ENCODE peak calls at places on chromosome 21, in nine cellular contexts. One of them, this sample, is unnamed.

GRCh38 chr21:38042246-38042645 is 126.0 kb upstream of the KCNJ6 start:
- DNase-seq in GM12878: no peak
- DNase-seq in OCI-LY7: no peak
- DNase-seq in CD8-positive, alpha-beta T cell: no peak
- DNase-seq in lower lobe of right lung: no peak
- DNase-seq in psoas muscle: no peak
- DNase-seq in foreskin keratinocyte: no peak
- DNase-seq in body of pancreas: no peak
- DNase-seq in neural progenitor cell: no peak
- DNase-seq in this sample: no peak

GRCh38 chr21:37208056-37208705 is 59.0 kb downstream of the VPS26C start:
- DNase-seq in GM12878: peak; percentile 68
- DNase-seq in OCI-LY7: no peak
- DNase-seq in CD8-positive, alpha-beta T cell: no peak
- DNase-seq in lower lobe of right lung: peak; percentile 85
- DNase-seq in psoas muscle: peak; percentile 92
- DNase-seq in foreskin keratinocyte: no peak
- DNase-seq in body of pancreas: peak; percentile 57
- DNase-seq in neural progenitor cell: no peak
- DNase-seq in this sample: peak; percentile 57

GRCh38 chr21:15620892-15621291 is 108.9 kb upstream of the USP25 start:
- DNase-seq in GM12878: no peak
- DNase-seq in OCI-LY7: no peak
- DNase-seq in CD8-positive, alpha-beta T cell: no peak
- DNase-seq in lower lobe of right lung: no peak
- DNase-seq in psoas muscle: no peak
- DNase-seq in foreskin keratinocyte: no peak
- DNase-seq in body of pancreas: no peak
- DNase-seq in neural progenitor cell: no peak
- DNase-seq in this sample: no peak

GRCh38 chr21:45834821-45835293 is 146.7 kb upstream of the COL6A1 start:
- DNase-seq in GM12878: no peak
- DNase-seq in OCI-LY7: no peak
- DNase-seq in CD8-positive, alpha-beta T cell: no peak
- DNase-seq in lower lobe of right lung: no peak
- DNase-seq in psoas muscle: no peak
- DNase-seq in foreskin keratinocyte: no peak
- DNase-seq in body of pancreas: no peak
- DNase-seq in neural progenitor cell: no peak
- DNase-seq in this sample: peak; percentile 40

GRCh38 chr21:46097826-46098286 is at the start of gene COL6A2:
- DNase-seq in GM12878: no peak
- DNase-seq in OCI-LY7: no peak
- DNase-seq in CD8-positive, alpha-beta T cell: peak; percentile 57
- DNase-seq in lower lobe of right lung: peak; percentile 55
- DNase-seq in psoas muscle: peak; percentile 74
- DNase-seq in foreskin keratinocyte: no peak
- DNase-seq in body of pancreas: peak; percentile 31
- DNase-seq in neural progenitor cell: peak; percentile 84
- DNase-seq in this sample: peak; percentile 34

GRCh38 chr21:32916522-32917099 is 109.1 kb upstream of the OLIG2 start:
- DNase-seq in GM12878: no peak
- DNase-seq in OCI-LY7: peak; percentile 31
- DNase-seq in CD8-positive, alpha-beta T cell: no peak
- DNase-seq in lower lobe of right lung: no peak
- DNase-seq in psoas muscle: no peak
- DNase-seq in foreskin keratinocyte: no peak
- DNase-seq in body of pancreas: no peak
- DNase-seq in neural progenitor cell: no peak
- DNase-seq in this sample: no peak

GRCh38 chr21:45552696-45553391 is 10.6 kb upstream of the SLC19A1 start:
- DNase-seq in GM12878: no peak
- DNase-seq in OCI-LY7: no peak
- DNase-seq in CD8-positive, alpha-beta T cell: no peak
- DNase-seq in lower lobe of right lung: peak; percentile 47
- DNase-seq in psoas muscle: peak; percentile 29
- DNase-seq in foreskin keratinocyte: no peak
- DNase-seq in body of pancreas: no peak
- DNase-seq in neural progenitor cell: no peak
- DNase-seq in this sample: no peak

GRCh38 chr21:33394260-33394659 is 9.0 kb upstream of the IFNGR2 start:
- DNase-seq in GM12878: no peak
- DNase-seq in OCI-LY7: peak; percentile 52
- DNase-seq in CD8-positive, alpha-beta T cell: no peak
- DNase-seq in lower lobe of right lung: peak; percentile 65
- DNase-seq in psoas muscle: no peak
- DNase-seq in foreskin keratinocyte: no peak
- DNase-seq in body of pancreas: peak; percentile 75
- DNase-seq in neural progenitor cell: no peak
- DNase-seq in this sample: no peak

GRCh38 chr21:31233711-31234110 is 110.3 kb downstream of the TIAM1 start:
- DNase-seq in GM12878: no peak
- DNase-seq in OCI-LY7: no peak
- DNase-seq in CD8-positive, alpha-beta T cell: no peak
- DNase-seq in lower lobe of right lung: no peak
- DNase-seq in psoas muscle: no peak
- DNase-seq in foreskin keratinocyte: no peak
- DNase-seq in body of pancreas: no peak
- DNase-seq in neural progenitor cell: no peak
- DNase-seq in this sample: no peak

GRCh38 chr21:35394634-35395369 is 345.7 kb upstream of the RUNX1 start:
- DNase-seq in GM12878: no peak
- DNase-seq in OCI-LY7: no peak
- DNase-seq in CD8-positive, alpha-beta T cell: no peak
- DNase-seq in lower lobe of right lung: no peak
- DNase-seq in psoas muscle: no peak
- DNase-seq in foreskin keratinocyte: no peak
- DNase-seq in body of pancreas: no peak
- DNase-seq in neural progenitor cell: no peak
- DNase-seq in this sample: no peak

DNA sequence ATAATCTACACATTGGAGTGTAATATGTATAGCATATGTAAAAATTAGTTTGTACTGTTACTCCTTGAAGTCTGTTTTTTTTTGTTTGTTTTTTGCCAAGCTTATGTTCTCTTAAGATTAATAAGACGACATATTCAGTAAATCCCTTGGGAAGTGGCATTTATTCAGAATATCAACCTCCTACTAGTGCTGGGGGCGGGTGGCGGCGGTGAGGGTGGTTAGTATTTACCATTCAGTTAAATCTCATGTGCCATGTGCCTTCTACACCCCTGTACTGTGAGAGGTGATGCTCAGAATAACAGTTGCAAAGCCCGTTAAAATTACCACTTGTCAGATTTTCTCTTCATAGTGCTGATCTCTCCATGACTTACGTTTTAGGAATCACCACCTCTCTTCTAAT is 3.0 kb downstream of the BACH1 start:
- DNase-seq in GM12878: no peak
- DNase-seq in OCI-LY7: no peak
- DNase-seq in CD8-positive, alpha-beta T cell: no peak
- DNase-seq in lower lobe of right lung: no peak
- DNase-seq in psoas muscle: no peak
- DNase-seq in foreskin keratinocyte: no peak
- DNase-seq in body of pancreas: no peak
- DNase-seq in neural progenitor cell: no peak
- DNase-seq in this sample: no peak
- H3K4me1 ChIP-seq in GM12878: peaks cover 30% of the 10 kb centered on the region
- H3K4me1 ChIP-seq in OCI-LY7: peaks cover 49% of the 10 kb centered on the region
- H3K4me1 ChIP-seq in CD8-positive, alpha-beta T cell: peaks cover 36% of the 10 kb centered on the region
- H3K4me1 ChIP-seq in lower lobe of right lung: peaks cover 69% of the 10 kb centered on the region
- H3K4me1 ChIP-seq in psoas muscle: peaks cover 54% of the 10 kb centered on the region
- H3K4me1 ChIP-seq in foreskin keratinocyte: peaks cover 44% of the 10 kb centered on the region
- H3K4me1 ChIP-seq in body of pancreas: peaks cover 68% of the 10 kb centered on the region
- H3K4me1 ChIP-seq in neural progenitor cell: peaks cover 12% of the 10 kb centered on the region
- H3K4me1 ChIP-seq in this sample: peaks cover 26% of the 10 kb centered on the region

GRCh38 chr21:39721885-39722284 is 23.1 kb upstream of the IGSF5 start:
- DNase-seq in GM12878: no peak
- DNase-seq in OCI-LY7: no peak
- DNase-seq in CD8-positive, alpha-beta T cell: no peak
- DNase-seq in lower lobe of right lung: no peak
- DNase-seq in psoas muscle: no peak
- DNase-seq in foreskin keratinocyte: no peak
- DNase-seq in body of pancreas: no peak
- DNase-seq in neural progenitor cell: no peak
- DNase-seq in this sample: peak; percentile 82
- H3K4me1 ChIP-seq in GM12878: no peaks in the 10 kb centered on the region
- H3K4me1 ChIP-seq in OCI-LY7: no peaks in the 10 kb centered on the region
- H3K4me1 ChIP-seq in CD8-positive, alpha-beta T cell: no peaks in the 10 kb centered on the region
- H3K4me1 ChIP-seq in lower lobe of right lung: no peaks in the 10 kb centered on the region
- H3K4me1 ChIP-seq in psoas muscle: no peaks in the 10 kb centered on the region
- H3K4me1 ChIP-seq in foreskin keratinocyte: no peaks in the 10 kb centered on the region
- H3K4me1 ChIP-seq in body of pancreas: no peaks in the 10 kb centered on the region
- H3K4me1 ChIP-seq in neural progenitor cell: no peaks in the 10 kb centered on the region
- H3K4me1 ChIP-seq in this sample: no peaks in the 10 kb centered on the region

GRCh38 chr21:25565272-25566199 is 41.7 kb downstream of the MRPL39 start:
- DNase-seq in GM12878: no peak
- DNase-seq in OCI-LY7: no peak
- DNase-seq in CD8-positive, alpha-beta T cell: no peak
- DNase-seq in lower lobe of right lung: no peak
- DNase-seq in psoas muscle: no peak
- DNase-seq in foreskin keratinocyte: no peak
- DNase-seq in body of pancreas: no peak
- DNase-seq in neural progenitor cell: no peak
- DNase-seq in this sample: no peak
- H3K4me1 ChIP-seq in GM12878: peaks cover 6% of the 10 kb centered on the region
- H3K4me1 ChIP-seq in OCI-LY7: peaks cover 32% of the 10 kb centered on the region
- H3K4me1 ChIP-seq in CD8-positive, alpha-beta T cell: peaks cover 22% of the 10 kb centered on the region
- H3K4me1 ChIP-seq in lower lobe of right lung: peaks cover 28% of the 10 kb centered on the region
- H3K4me1 ChIP-seq in psoas muscle: no peaks in the 10 kb centered on the region
- H3K4me1 ChIP-seq in foreskin keratinocyte: no peaks in the 10 kb centered on the region
- H3K4me1 ChIP-seq in body of pancreas: peaks cover 6% of the 10 kb centered on the region
- H3K4me1 ChIP-seq in neural progenitor cell: peaks cover 9% of the 10 kb centered on the region
- H3K4me1 ChIP-seq in this sample: no peaks in the 10 kb centered on the region

GRCh38 chr21:41854426-41854995 is 24.6 kb downstream of the PRDM15 start:
- DNase-seq in GM12878: no peak
- DNase-seq in OCI-LY7: no peak
- DNase-seq in CD8-positive, alpha-beta T cell: no peak
- DNase-seq in lower lobe of right lung: no peak
- DNase-seq in psoas muscle: no peak
- DNase-seq in foreskin keratinocyte: no peak
- DNase-seq in body of pancreas: no peak
- DNase-seq in neural progenitor cell: no peak
- DNase-seq in this sample: no peak

GRCh38 chr21:41850085-41850484 is 29.1 kb downstream of the PRDM15 start:
- DNase-seq in GM12878: no peak
- DNase-seq in OCI-LY7: no peak
- DNase-seq in CD8-positive, alpha-beta T cell: no peak
- DNase-seq in lower lobe of right lung: no peak
- DNase-seq in psoas muscle: no peak
- DNase-seq in foreskin keratinocyte: no peak
- DNase-seq in body of pancreas: no peak
- DNase-seq in neural progenitor cell: no peak
- DNase-seq in this sample: no peak

GRCh38 chr21:41851090-41851790 is 27.9 kb downstream of the PRDM15 start:
- DNase-seq in GM12878: no peak
- DNase-seq in OCI-LY7: no peak
- DNase-seq in CD8-positive, alpha-beta T cell: no peak
- DNase-seq in lower lobe of right lung: no peak
- DNase-seq in psoas muscle: no peak
- DNase-seq in foreskin keratinocyte: no peak
- DNase-seq in body of pancreas: no peak
- DNase-seq in neural progenitor cell: no peak
- DNase-seq in this sample: no peak

GRCh38 chr21:41852151-41852928 is 26.8 kb downstream of the PRDM15 start:
- DNase-seq in GM12878: no peak
- DNase-seq in OCI-LY7: no peak
- DNase-seq in CD8-positive, alpha-beta T cell: no peak
- DNase-seq in lower lobe of right lung: no peak
- DNase-seq in psoas muscle: no peak
- DNase-seq in foreskin keratinocyte: no peak
- DNase-seq in body of pancreas: no peak
- DNase-seq in neural progenitor cell: no peak
- DNase-seq in this sample: no peak

DNA sequence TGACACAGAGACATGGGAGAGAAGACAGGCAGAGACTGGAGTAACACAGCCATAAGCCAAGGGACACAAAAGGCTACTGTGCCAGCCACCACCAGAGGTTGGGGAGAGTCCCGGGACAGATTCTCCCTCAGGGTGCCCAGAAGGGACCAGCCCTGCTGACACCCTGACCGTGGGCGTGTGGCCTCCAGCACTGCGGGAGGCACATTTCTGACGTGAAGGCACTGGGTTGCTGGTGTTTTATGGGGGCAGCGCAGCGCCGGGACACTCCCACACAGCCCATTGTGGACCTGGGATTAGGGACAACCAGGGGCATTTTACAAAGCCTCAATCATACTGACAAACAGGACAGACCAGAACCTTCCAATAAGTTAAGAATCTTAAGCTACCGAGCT is 26.2 kb downstream of the PRDM15 start:
- DNase-seq in GM12878: no peak
- DNase-seq in OCI-LY7: no peak
- DNase-seq in CD8-positive, alpha-beta T cell: no peak
- DNase-seq in lower lobe of right lung: no peak
- DNase-seq in psoas muscle: no peak
- DNase-seq in foreskin keratinocyte: no peak
- DNase-seq in body of pancreas: no peak
- DNase-seq in neural progenitor cell: no peak
- DNase-seq in this sample: no peak
- H3K4me1 ChIP-seq in GM12878: no peaks in the 10 kb centered on the region
- H3K4me1 ChIP-seq in OCI-LY7: no peaks in the 10 kb centered on the region
- H3K4me1 ChIP-seq in CD8-positive, alpha-beta T cell: no peaks in the 10 kb centered on the region
- H3K4me1 ChIP-seq in lower lobe of right lung: no peaks in the 10 kb centered on the region
- H3K4me1 ChIP-seq in psoas muscle: no peaks in the 10 kb centered on the region
- H3K4me1 ChIP-seq in foreskin keratinocyte: no peaks in the 10 kb centered on the region
- H3K4me1 ChIP-seq in body of pancreas: no peaks in the 10 kb centered on the region
- H3K4me1 ChIP-seq in neural progenitor cell: no peaks in the 10 kb centered on the region
- H3K4me1 ChIP-seq in this sample: no peaks in the 10 kb centered on the region

This sample was measured in Peyer's patch.